ENCODE peak calls at places on chromosomes 11 and 22, in six cellular contexts. B is sigmoid colon, O is neural progenitor cell, W is heart right ventricle, P is pancreas, X is dorsolateral prefrontal cortex. M is an unnamed sample.

GRCh38 chr11:123570939-123571590 is 83.4 kb downstream of the SCN3B start:
- DNase-seq in B (no peak), O (no peak), W (no peak), P (no peak), X (no peak), M (no peak)

GRCh38 chr11:117808768-117809167 is 11.8 kb upstream of the DSCAML1 start:
- DNase-seq in B (no peak), O (no peak), W (peak; percentile 33), P (no peak), X (no peak), M (no peak)

GRCh38 chr11:1479006-1479677 is 7.4 kb downstream of the MOB2 start:
- DNase-seq in B (peak; percentile 67), O (no peak), W (peak; percentile 18), P (peak; percentile 58), X (no peak), M (no peak)

GRCh38 chr22:49064836-49065235 is 762.8 kb downstream of the BRD1 start:
- DNase-seq in B (peak; percentile 18), O (no peak), W (no peak), P (peak; percentile 2), X (no peak), M (no peak)

GRCh38 chr11:126914941-126915340 is 85.6 kb downstream of the KIRREL3 start:
- DNase-seq in B (no peak), O (no peak), W (no peak), P (no peak), X (no peak), M (no peak)

GRCh38 chr22:21702700-21703683 is 32.6 kb downstream of the YPEL1 start:
- DNase-seq in B (no peak), O (no peak), W (no peak), P (no peak), X (no peak), M (no peak)

GRCh38 chr11:66277475-66278391 is at the start of gene CNIH2:
- DNase-seq in B (no peak), O (peak; percentile 82), W (peak; percentile 44), P (peak; percentile 81), X (peak; percentile 77), M (no peak)

GRCh38 chr11:74672956-74673895 is 58.0 kb downstream of the CHRDL2 start:
- DNase-seq in B (peak; percentile 93), O (no peak), W (peak; percentile 83), P (peak; percentile 88), X (peak; percentile 49), M (peak; percentile 98)

GRCh38 chr11:121964591-121964990 is 151.4 kb downstream of the BLID start:
- DNase-seq in B (no peak), O (no peak), W (no peak), P (no peak), X (no peak), M (no peak)

GRCh38 chr11:117882539-117882938 is 6.1 kb upstream of the FXYD6 start:
- DNase-seq in B (peak; percentile 87), O (no peak), W (no peak), P (no peak), X (no peak), M (no peak)

GRCh38 chr11:28799316-28799715 is 691.1 kb downstream of the METTL15 start:
- DNase-seq in B (no peak), O (no peak), W (no peak), P (no peak), X (no peak), M (no peak)

GRCh38 chr11:75369846-75370245 is 18.4 kb upstream of the ARRB1 start:
- DNase-seq in B (no peak), O (no peak), W (no peak), P (no peak), X (no peak), M (no peak)

GRCh38 chr11:101618691-101619090 is 34.9 kb upstream of the TRPC6 start:
- DNase-seq in B (no peak), O (no peak), W (no peak), P (no peak), X (no peak), M (peak; percentile 20)

GRCh38 chr22:21760640-21761039 is 25.0 kb upstream of the YPEL1 start:
- DNase-seq in B (no peak), O (no peak), W (no peak), P (no peak), X (no peak), M (no peak)

GRCh38 chr22:43113516-43114251 is 3.1 kb downstream of the BIK start:
- DNase-seq in B (no peak), O (no peak), W (no peak), P (peak; percentile 70), X (no peak), M (no peak)

GRCh38 chr11:10305964-10306918 is 1.4 kb downstream of the ADM start:
- DNase-seq in B (no peak), O (peak; percentile 70), W (peak; percentile 41), P (peak; percentile 69), X (no peak), M (no peak)

GRCh38 chr11:75554258-75555022 is 7.6 kb upstream of the SERPINH1 start:
- DNase-seq in B (peak; percentile 99), O (peak; percentile 91), W (peak; percentile 93), P (peak; percentile 71), X (peak; percentile 96), M (no peak)

GRCh38 chr22:42074153-42074750 is at the start of gene PHETA2:
- DNase-seq in B (no peak), O (peak; percentile 32), W (peak; percentile 68), P (peak; percentile 80), X (no peak), M (no peak)

GRCh38 chr11:57568330-57568766 is 876 bp upstream of the UBE2L6 start:
- DNase-seq in B (peak; percentile 90), O (no peak), W (peak; percentile 87), P (peak; percentile 91), X (no peak), M (no peak)
- TF ChIP-seq CTCF in B (peak; percentile 92), O (no peak), W (no peak), P (no peak), X (no peak), M (peak; percentile 97)

GRCh38 chr11:128825050-128825806 is 41.9 kb downstream of the KCNJ1 start:
- DNase-seq in B (no peak), O (no peak), W (no peak), P (no peak), X (no peak), M (no peak)
- H3K4me3 ChIP-seq in B (no peak overlapping the region), O (no peak overlapping the region), W (no peak overlapping the region), P (no peak overlapping the region), X (no peak overlapping the region), M (no peak overlapping the region)

GRCh38 chr11:78226684-78227680 is 38.3 kb downstream of the USP35 start:
- DNase-seq in B (no peak), O (no peak), W (no peak), P (no peak), X (peak; percentile 24), M (no peak)

GRCh38 chr11:78227906-78228305 is 39.2 kb downstream of the USP35 start:
- DNase-seq in B (no peak), O (no peak), W (no peak), P (no peak), X (no peak), M (no peak)

GRCh38 chr11:78230161-78230877 is 41.6 kb downstream of the USP35 start:
- DNase-seq in B (no peak), O (no peak), W (no peak), P (no peak), X (no peak), M (no peak)

GRCh38 chr11:78229106-78229505 is 40.4 kb downstream of the USP35 start:
- DNase-seq in B (no peak), O (no peak), W (no peak), P (no peak), X (no peak), M (no peak)

GRCh38 chr11:78228467-78228866 is 39.7 kb downstream of the USP35 start:
- DNase-seq in B (no peak), O (peak; percentile 69), W (no peak), P (no peak), X (no peak), M (peak; percentile 23)
- TF ChIP-seq CTCF in B (peak; percentile 43), O (peak; percentile 69), W (peak; percentile 55), P (peak; percentile 17), X (peak; percentile 61), M (peak; percentile 69)

DNA sequence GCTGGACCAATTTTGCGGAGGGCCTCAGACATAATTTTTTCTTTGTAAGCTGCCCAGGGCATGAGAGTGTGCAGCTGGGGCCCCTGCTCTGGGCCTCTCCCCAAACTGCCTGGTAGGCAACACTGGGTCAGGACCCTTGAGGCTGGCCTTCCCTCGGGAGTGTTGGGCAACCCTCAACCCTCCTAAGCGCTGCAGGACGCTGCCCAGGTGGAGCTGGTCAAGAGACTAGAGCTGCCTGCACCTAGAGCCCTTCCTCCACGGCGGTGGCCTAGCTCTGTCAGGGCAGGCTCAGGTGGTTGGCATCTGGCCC is 505 bp upstream of the TMEM132A start:
- DNase-seq in B (no peak), O (no peak), W (no peak), P (no peak), X (no peak), M (no peak)
- H3K4me3 ChIP-seq in B (no peak overlapping the region), O (peak overlapping the region; percentile 90), W (no peak overlapping the region), P (no peak overlapping the region), X (peak overlapping the region; percentile 83), M (peak overlapping the region; percentile 87)

GRCh38 chr11:132140056-132140455 is 769.6 kb downstream of the NTM start:
- DNase-seq in B (no peak), O (peak; percentile 64), W (no peak), P (no peak), X (no peak), M (no peak)
- TF ChIP-seq CTCF in B (no peak), O (peak; percentile 51), W (no peak), P (no peak), X (no peak), M (no peak)

GRCh38 chr22:46115755-46116490 is 34.4 kb upstream of the PPARA start:
- DNase-seq in B (no peak), O (no peak), W (no peak), P (no peak), X (no peak), M (no peak)
- H3K4me3 ChIP-seq in B (no peak overlapping the region), O (no peak overlapping the region), W (no peak overlapping the region), P (no peak overlapping the region), X (no peak overlapping the region), M (no peak overlapping the region)

GRCh38 chr11:35234836-35235235 is 95.9 kb downstream of the CD44 start:
- DNase-seq in B (no peak), O (no peak), W (no peak), P (no peak), X (no peak), M (no peak)
- TF ChIP-seq CTCF in B (no peak), O (no peak), W (no peak), P (no peak), X (no peak), M (no peak)

GRCh38 chr11:7485854-7486425 is 634 bp downstream of the OLFML1 start:
- DNase-seq in B (no peak), O (no peak), W (no peak), P (no peak), X (no peak), M (no peak)
- H3K4me3 ChIP-seq in B (peak overlapping the region; percentile 25), O (no peak overlapping the region), W (no peak overlapping the region), P (no peak overlapping the region), X (peak overlapping the region; percentile 27), M (no peak overlapping the region)

M was measured in retinal pigment epithelial cell.